ENCODE peak calls at places on chromosomes 1 and 21, in nine cellular contexts. U, T, R, J, N, S, X, D and P are unnamed samples.

GRCh38 chr1:198264271-198264670 is 107.5 kb downstream of the NEK7 start:
- DNase-seq in U (no peak), T (no peak), R (no peak), J (no peak), N (no peak), S (no peak), X (peak), D (peak), P (no peak)

GRCh38 chr1:226629210-226629895 is 80.8 kb downstream of the STUM start:
- DNase-seq in U (no peak), T (no peak), R (peak), J (no peak), N (no peak), S (no peak), X (no peak), D (no peak), P (no peak)

GRCh38 chr1:117367769-117368059 is 465 bp downstream of the MAN1A2 start:
- DNase-seq in U (no peak), T (no peak), R (no peak), J (no peak), N (no peak), S (peak), X (peak), D (peak), P (no peak)

GRCh38 chr1:42529724-42530161 is 66.7 kb downstream of the CCDC30 start:
- DNase-seq in U (peak), T (peak), R (no peak), J (no peak), N (no peak), S (peak), X (peak), D (no peak), P (no peak)

GRCh38 chr21:34875830-34876229 is 173.3 kb downstream of the RUNX1 start:
- DNase-seq in U (no peak), T (no peak), R (no peak), J (no peak), N (no peak), S (peak), X (no peak), D (no peak), P (no peak)

GRCh38 chr1:13801711-13802486 is 101.9 kb downstream of the PRDM2 start:
- DNase-seq in U (no peak), T (no peak), R (no peak), J (no peak), N (no peak), S (no peak), X (no peak), D (no peak), P (no peak)

GRCh38 chr1:210159206-210159605 is 73.4 kb upstream of the SERTAD4 start:
- DNase-seq in U (no peak), T (no peak), R (no peak), J (no peak), N (no peak), S (no peak), X (no peak), D (no peak), P (no peak)

GRCh38 chr1:107135466-107135865 is 5.4 kb upstream of the NTNG1 start:
- DNase-seq in U (no peak), T (no peak), R (no peak), J (no peak), N (no peak), S (peak), X (peak), D (peak), P (no peak)

GRCh38 chr1:115092214-115092613 is 2.9 kb upstream of the TSPAN2 start:
- DNase-seq in U (no peak), T (no peak), R (no peak), J (no peak), N (no peak), S (no peak), X (no peak), D (no peak), P (no peak)

GRCh38 chr1:202158810-202159533 is 1.4 kb downstream of the PTPN7 start:
- DNase-seq in U (no peak), T (no peak), R (no peak), J (no peak), N (no peak), S (no peak), X (peak), D (peak), P (no peak)

GRCh38 chr1:2043886-2044285 is 6.3 kb upstream of the PRKCZ start:
- DNase-seq in U (no peak), T (no peak), R (no peak), J (no peak), N (no peak), S (no peak), X (no peak), D (no peak), P (no peak)

GRCh38 chr1:202349263-202349928 is 897 bp downstream of the PPP1R12B start:
- DNase-seq in U (peak), T (no peak), R (no peak), J (no peak), N (no peak), S (peak), X (peak), D (peak), P (no peak)

GRCh38 chr1:3678361-3679097 is 26.2 kb downstream of the TP73 start:
- DNase-seq in U (no peak), T (no peak), R (peak), J (no peak), N (no peak), S (no peak), X (no peak), D (no peak), P (no peak)

DNA sequence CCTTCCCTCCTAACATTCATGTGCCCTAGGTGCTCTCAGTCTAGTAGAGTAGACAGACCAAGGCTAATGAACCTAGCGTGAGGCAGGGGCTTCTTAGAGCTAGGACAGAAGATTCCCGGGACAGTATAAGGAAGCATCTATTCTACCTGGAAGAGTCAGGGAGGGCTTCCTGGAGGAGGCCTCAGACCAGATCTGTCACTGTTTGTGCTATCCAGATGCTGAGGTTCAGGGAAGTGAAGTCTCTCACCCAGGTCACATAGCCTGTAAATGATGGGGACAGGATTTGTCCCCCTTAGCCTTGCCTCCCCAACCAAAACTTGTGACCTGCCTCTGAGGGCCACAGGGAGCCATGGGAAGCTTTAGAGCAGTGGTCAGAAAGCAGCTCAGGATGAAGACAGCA is 20.7 kb downstream of the ACTL8 start:
- DNase-seq in U (no peak), T (no peak), R (no peak), J (no peak), N (no peak), S (no peak), X (no peak), D (no peak), P (no peak)
- TF ChIP-seq POLR2A in U (no peak), T (no peak), R (no peak), J (no peak), N (no peak), S (no peak), X (no peak), D (no peak), P (no peak)

GRCh38 chr1:201138311-201138840 is 11.4 kb upstream of the ASCL5 start:
- DNase-seq in U (no peak), T (no peak), R (no peak), J (no peak), N (no peak), S (no peak), X (no peak), D (no peak), P (no peak)

GRCh38 chr1:201140941-201141260 is 13.4 kb downstream of the TMEM9 start:
- DNase-seq in U (no peak), T (no peak), R (no peak), J (no peak), N (no peak), S (no peak), X (no peak), D (no peak), P (no peak)

GRCh38 chr1:201140235-201140940 is 13.4 kb upstream of the ASCL5 start:
- DNase-seq in U (no peak), T (no peak), R (no peak), J (no peak), N (no peak), S (no peak), X (no peak), D (no peak), P (no peak)

GRCh38 chr1:201139306-201139705 is 12.3 kb upstream of the ASCL5 start:
- DNase-seq in U (no peak), T (no peak), R (no peak), J (no peak), N (no peak), S (no peak), X (no peak), D (no peak), P (no peak)

DNA sequence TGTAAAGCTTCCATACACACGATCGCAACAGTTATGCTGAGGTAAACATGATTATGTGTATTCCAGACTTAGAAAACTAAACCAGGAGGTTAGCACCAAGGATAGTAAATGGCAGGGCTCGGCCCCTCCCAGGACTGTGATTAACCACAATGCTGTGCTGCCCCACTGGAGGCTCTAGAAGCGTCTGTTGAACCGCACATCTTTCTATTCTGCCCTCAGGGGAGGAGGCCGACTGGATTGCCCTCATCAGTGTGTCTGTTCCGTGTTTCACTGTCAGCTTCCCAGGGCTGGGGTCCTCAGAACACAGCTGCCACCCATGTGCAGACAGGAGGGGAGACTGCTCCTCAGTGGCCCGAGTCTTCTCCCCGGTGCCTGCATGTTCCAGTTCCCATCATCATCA is 12.8 kb upstream of the ASCL5 start:
- DNase-seq in U (no peak), T (no peak), R (no peak), J (no peak), N (no peak), S (no peak), X (no peak), D (no peak), P (no peak)
- TF ChIP-seq POLR2A in U (no peak), T (no peak), R (no peak), J (no peak), N (no peak), S (no peak), X (no peak), D (no peak), P (no peak)

GRCh38 chr21:26115899-26116298 is 54.7 kb downstream of the APP start:
- DNase-seq in U (peak), T (no peak), R (no peak), J (no peak), N (no peak), S (peak), X (no peak), D (no peak), P (no peak)

GRCh38 chr21:26112979-26113378 is 57.6 kb downstream of the APP start:
- DNase-seq in U (no peak), T (no peak), R (no peak), J (no peak), N (peak), S (no peak), X (no peak), D (no peak), P (no peak)

GRCh38 chr21:26116456-26117011 is 54.0 kb downstream of the APP start:
- DNase-seq in U (no peak), T (no peak), R (no peak), J (no peak), N (peak), S (peak), X (no peak), D (no peak), P (no peak)

GRCh38 chr21:26117324-26117971 is 53.1 kb downstream of the APP start:
- DNase-seq in U (no peak), T (no peak), R (no peak), J (no peak), N (no peak), S (no peak), X (no peak), D (no peak), P (no peak)

DNA sequence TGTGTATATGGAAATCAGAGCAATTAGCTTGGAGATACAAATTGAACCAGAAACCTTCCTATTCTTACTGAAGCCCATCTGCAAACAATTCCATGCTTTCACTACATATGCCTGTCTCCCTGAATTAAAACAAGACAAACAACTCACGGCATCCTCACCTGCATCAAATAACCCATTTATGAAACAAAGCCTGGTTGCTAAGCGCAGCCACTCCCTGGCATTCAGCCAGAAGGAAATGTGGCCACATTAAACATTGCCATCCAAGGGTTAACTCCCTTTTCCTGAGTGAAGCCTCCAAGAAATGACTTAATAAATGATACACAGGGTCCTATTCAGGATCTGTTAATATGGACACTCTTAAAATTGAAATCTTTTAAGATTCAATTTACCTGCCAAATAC is 55.2 kb downstream of the APP start:
- DNase-seq in U (peak), T (no peak), R (no peak), J (no peak), N (peak), S (no peak), X (no peak), D (no peak), P (no peak)
- TF ChIP-seq POLR2A in U (no peak), T (no peak), R (no peak), J (no peak), N (no peak), S (no peak), X (no peak), D (no peak), P (no peak)

DNA sequence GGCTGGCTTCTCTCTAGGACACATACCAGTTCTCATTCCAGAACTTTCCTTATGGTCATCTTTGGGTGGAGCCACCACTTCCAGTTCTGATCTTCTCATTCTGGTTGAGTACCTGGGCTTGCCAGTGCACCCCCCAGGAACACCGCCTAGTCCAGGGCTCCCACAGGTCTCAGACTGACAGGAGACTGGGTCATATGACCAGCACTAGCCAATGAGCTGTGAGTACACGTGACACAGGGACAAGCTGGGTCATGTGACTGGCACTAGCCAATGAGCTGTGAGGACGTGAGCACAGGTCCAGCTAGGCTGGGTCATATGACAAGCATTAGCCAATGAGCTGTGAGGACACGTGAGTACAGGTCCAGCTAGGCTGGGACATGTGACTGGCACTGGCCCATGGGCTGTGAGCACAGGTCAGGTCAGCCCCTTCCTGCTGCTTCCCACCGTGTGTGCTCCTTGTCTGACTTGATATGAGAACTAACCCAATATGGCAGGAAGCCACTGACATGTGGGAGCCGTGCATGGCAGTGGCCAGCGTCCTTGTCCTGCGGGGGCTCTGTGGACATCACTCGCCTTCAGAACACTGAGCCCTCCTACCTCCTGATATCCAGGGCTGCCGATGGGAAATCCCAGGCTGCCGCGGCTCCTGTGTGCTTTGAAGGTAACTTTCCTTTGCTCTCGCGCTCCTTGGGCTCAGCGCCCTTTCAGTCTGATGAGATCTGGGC is 22.7 kb downstream of the KRTAP10-1 start:
- DNase-seq in U (peak), T (peak), R (peak), J (no peak), N (peak), S (peak), X (peak), D (peak), P (no peak)
- TF ChIP-seq POLR2A in U (no peak), T (peak), R (no peak), J (no peak), N (no peak), S (no peak), X (no peak), D (peak), P (no peak)

GRCh38 chr1:46940307-46940706 is 969 bp downstream of the CYP4A11 start:
- DNase-seq in U (no peak), T (no peak), R (no peak), J (no peak), N (peak), S (no peak), X (no peak), D (no peak), P (no peak)
- TF ChIP-seq POLR2A in U (no peak), T (no peak), R (no peak), J (no peak), N (no peak), S (no peak), X (no peak), D (no peak), P (no peak)

DNA sequence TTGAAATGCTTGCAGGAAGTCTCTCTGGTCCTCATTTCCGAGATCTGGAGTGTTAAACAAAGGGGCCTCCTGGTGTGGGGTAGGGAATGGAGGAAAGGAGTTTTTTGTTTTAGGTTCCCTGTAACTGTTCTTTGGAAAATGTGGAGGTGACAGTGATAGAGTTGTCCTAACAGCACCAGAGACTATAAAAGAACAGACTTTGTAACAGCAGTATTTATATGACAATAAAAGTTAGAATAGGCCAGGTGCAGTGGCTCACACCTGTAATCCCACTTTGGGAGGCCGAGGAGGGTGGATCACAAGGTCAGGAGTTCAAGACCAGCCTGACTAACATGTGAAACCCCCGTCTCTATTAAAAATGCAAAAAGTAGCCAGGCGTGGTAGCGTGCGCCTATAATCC is 68.9 kb downstream of the HUNK start:
- DNase-seq in U (no peak), T (no peak), R (no peak), J (no peak), N (no peak), S (no peak), X (no peak), D (no peak), P (no peak)
- TF ChIP-seq POLR2A in U (no peak), T (no peak), R (no peak), J (no peak), N (no peak), S (no peak), X (no peak), D (no peak), P (no peak)

GRCh38 chr1:162497723-162498441 is at the start of gene UHMK1:
- DNase-seq in U (peak), T (peak), R (peak), J (peak), N (peak), S (peak), X (peak), D (peak), P (peak)
- TF ChIP-seq POLR2A in U (peak), T (peak), R (no peak), J (peak), N (peak), S (peak), X (peak), D (peak), P (peak)